ENCODE peak calls at places on chromosome 13, in five cellular contexts. N, W, I, H and B are unnamed samples.

GRCh38 chr13:80141114-80141849 is 199.6 kb downstream of the SPRY2 start:
- DNase-seq in N (no peak), I (peak; percentile 56), H (no peak), W (no peak), B (peak; percentile 70)

GRCh38 chr13:109755997-109756396 is 30.4 kb downstream of the IRS2 start:
- DNase-seq in N (no peak), I (no peak), W (no peak), H (no peak), B (no peak)

GRCh38 chr13:66780814-66781213 is 449.3 kb downstream of the PCDH9 start:
- DNase-seq in I (no peak), N (no peak), W (no peak), H (no peak), B (no peak)

GRCh38 chr13:74082741-74083160 is 51.5 kb downstream of the KLF12 start:
- DNase-seq in I (no peak), N (no peak), H (no peak), W (no peak), B (no peak)

GRCh38 chr13:34107814-34108213 is 289.9 kb downstream of the RFC3 start:
- DNase-seq in H (no peak), N (no peak), W (no peak), I (no peak), B (no peak)

GRCh38 chr13:96650301-96650886 is 343.9 kb downstream of the OXGR1 start:
- DNase-seq in I (no peak), H (no peak), W (no peak), N (no peak), B (peak; percentile 43)

GRCh38 chr13:44930907-44931676 is 58.2 kb downstream of the NUFIP1 start:
- DNase-seq in I (peak; percentile 79), H (no peak), W (peak; percentile 56), N (peak; percentile 77), B (no peak)

GRCh38 chr13:24747248-24748151 is 16.5 kb upstream of the RNF17 start:
- DNase-seq in I (no peak), W (no peak), N (no peak), H (no peak), B (peak; percentile 30)

GRCh38 chr13:94427313-94427712 is 52.2 kb downstream of the DCT start:
- DNase-seq in I (peak; percentile 20), N (no peak), H (no peak), W (no peak), B (no peak)

GRCh38 chr13:79987323-79987722 is 353.6 kb downstream of the SPRY2 start:
- DNase-seq in N (no peak), W (no peak), I (no peak), H (no peak), B (no peak)

GRCh38 chr13:76455960-76456359 is 430.2 kb downstream of the KCTD12 start:
- DNase-seq in H (no peak), W (no peak), I (peak; percentile 74), N (no peak), B (peak; percentile 33)

GRCh38 chr13:99805361-99805760 is 166.2 kb downstream of the ZIC5 start:
- DNase-seq in I (no peak), H (no peak), W (no peak), N (no peak), B (no peak)

GRCh38 chr13:114090476-114090875 is 41.9 kb downstream of the RASA3 start:
- DNase-seq in N (no peak), I (no peak), W (no peak), H (no peak), B (no peak)

GRCh38 chr13:23212621-23213020 is 31.8 kb downstream of the SGCG start:
- DNase-seq in H (no peak), W (no peak), I (peak; percentile 22), N (no peak), B (no peak)

GRCh38 chr13:73898899-73899298 is 235.3 kb downstream of the KLF12 start:
- DNase-seq in H (no peak), W (no peak), N (no peak), I (no peak), B (no peak)

GRCh38 chr13:36493046-36493445 is 60.8 kb downstream of the CCNA1 start:
- DNase-seq in I (no peak), H (no peak), N (no peak), W (no peak), B (no peak)

GRCh38 chr13:98451676-98452105 is 125.2 kb downstream of the STK24 start:
- DNase-seq in W (peak; percentile 75), H (no peak), N (no peak), I (peak; percentile 32), B (no peak)
- H3K4me1 ChIP-seq in W (peaks cover 24% of the 10 kb centered on the region), H (no peaks in the 10 kb centered on the region), N (no peaks in the 10 kb centered on the region), I (peaks cover 28% of the 10 kb centered on the region), B (peaks cover 10% of the 10 kb centered on the region)

GRCh38 chr13:41017744-41018582 is 1.2 kb downstream of the ELF1 start:
- DNase-seq in N (no peak), W (no peak), H (no peak), I (no peak), B (no peak)

GRCh38 chr13:41018583-41018909 is 570 bp downstream of the ELF1 start:
- DNase-seq in H (no peak), N (no peak), I (no peak), W (no peak), B (no peak)

GRCh38 chr13:41019027-41019487 is at the start of gene ELF1:
- DNase-seq in W (no peak), I (peak; percentile 46), H (peak; percentile 84), N (peak; percentile 86), B (peak; percentile 56)

GRCh38 chr13:41017153-41017552 is 2.0 kb downstream of the ELF1 start:
- DNase-seq in I (no peak), H (peak; percentile 52), W (no peak), N (no peak), B (no peak)

DNA sequence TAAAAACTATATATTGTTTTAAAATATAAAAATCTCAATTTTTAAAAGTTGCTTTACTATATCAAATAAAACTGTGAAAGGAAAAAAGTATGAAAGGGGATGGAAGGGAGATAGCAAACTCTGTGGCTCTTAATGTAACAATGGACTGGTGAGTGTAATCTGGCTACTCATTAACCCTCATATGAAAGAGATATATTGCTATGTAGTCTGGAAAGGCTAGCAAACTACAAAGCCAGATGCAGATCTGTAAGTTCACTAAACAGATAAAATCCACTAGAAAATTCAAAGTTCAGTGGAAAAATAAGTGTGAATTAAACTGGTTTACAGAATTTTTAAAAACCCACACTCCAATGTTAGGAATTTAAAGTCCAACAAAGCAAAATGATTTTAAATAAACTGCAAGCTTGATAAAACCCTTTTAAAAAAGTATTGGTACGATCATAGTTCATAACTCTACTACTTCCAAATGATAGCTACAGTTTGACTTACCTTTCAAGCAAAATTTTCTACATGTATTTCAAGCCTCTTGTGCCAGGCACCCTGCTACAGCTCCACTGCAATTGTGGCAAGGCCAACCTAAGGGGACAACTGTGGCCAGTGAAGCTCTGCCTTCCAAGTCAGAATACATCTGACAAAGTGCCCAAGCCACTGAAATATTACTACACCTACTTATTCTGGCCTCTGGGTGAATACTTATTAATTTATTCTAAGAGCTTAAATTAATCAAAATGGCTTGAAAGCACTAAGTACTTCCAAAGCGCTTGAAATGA is 647 bp upstream of the ELF1 start:
- DNase-seq in H (no peak), I (no peak), W (no peak), N (no peak), B (no peak)
- H3K27ac ChIP-seq in H (peak overlapping the region; percentile 86), I (no peak overlapping the region), W (peak overlapping the region; percentile 5), N (peak overlapping the region; percentile 100), B (peak overlapping the region; percentile 27)

DNA sequence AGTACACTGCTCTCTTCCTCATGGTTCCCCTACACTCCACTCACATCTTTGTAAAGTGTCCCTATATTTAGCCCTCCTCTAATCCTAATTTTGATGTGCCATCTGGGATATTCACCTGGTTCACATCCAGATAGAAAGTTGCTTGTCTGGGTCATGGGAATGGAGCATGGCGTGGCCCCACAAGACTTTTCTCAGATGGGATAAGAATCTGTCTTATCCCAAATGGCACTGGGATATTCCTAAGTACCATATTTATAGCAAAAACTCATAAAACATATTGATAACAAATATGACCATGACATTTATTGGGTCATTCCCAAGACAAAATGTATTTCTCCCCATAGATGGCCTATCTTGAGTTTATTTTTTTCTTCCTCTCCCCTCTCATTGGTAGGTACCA is 49.5 kb upstream of the POMP start:
- DNase-seq in W (no peak), N (no peak), I (no peak), H (no peak), B (no peak)
- H3K4me3 ChIP-seq in W (no peak overlapping the region), N (no peak overlapping the region), I (no peak overlapping the region), H (no peak overlapping the region), B (no peak overlapping the region)

DNA sequence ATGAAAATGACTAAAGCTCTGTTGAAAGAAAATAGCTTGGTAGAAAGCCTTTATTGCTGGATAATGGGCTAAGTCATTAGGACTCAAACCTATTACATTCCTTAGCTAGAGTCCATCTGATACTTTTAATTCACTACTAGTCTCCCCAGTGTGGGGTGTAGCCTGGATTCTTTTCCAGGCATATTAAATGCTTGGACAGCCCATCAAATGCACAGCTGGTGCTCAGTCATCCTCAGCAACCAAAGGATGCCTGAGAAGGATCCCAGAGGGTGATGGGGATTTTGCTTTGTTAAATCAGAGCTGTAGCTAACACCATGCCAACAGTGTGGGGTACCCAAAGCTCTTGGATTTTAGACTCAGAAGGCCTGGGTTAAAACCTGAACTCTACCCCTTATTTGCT is 153.5 kb downstream of the DLEU7 start:
- DNase-seq in W (no peak), I (no peak), H (no peak), N (no peak), B (no peak)
- H3K4me1 ChIP-seq in W (peaks cover 28% of the 10 kb centered on the region), I (peaks cover 12% of the 10 kb centered on the region), H (peaks cover 13% of the 10 kb centered on the region), N (no peaks in the 10 kb centered on the region), B (peaks cover 55% of the 10 kb centered on the region)

GRCh38 chr13:72514141-72514540 is 213.3 kb downstream of the MZT1 start:
- DNase-seq in W (no peak), I (peak; percentile 46), N (no peak), H (no peak), B (peak; percentile 28)
- H3K27ac ChIP-seq in W (no peak overlapping the region), I (peak overlapping the region; percentile 9), N (no peak overlapping the region), H (no peak overlapping the region), B (no peak overlapping the region)